ENCODE peak calls at places on chromosomes 2 and 18, in four cellular contexts. B is K562, E is kidney, X is fibroblast of lung. S is an unnamed sample.

GRCh38 chr2:193584522-193584938 is 1389.8 kb upstream of the TMEFF2 start:
- DNase-seq in X (no peak), B (no peak), E (no peak), S (peak)

GRCh38 chr2:58604096-58604495 is 363.0 kb upstream of the FANCL start:
- DNase-seq in E (no peak), B (no peak), X (no peak), S (peak)

GRCh38 chr2:39188958-39189499 is 54.7 kb downstream of the CDKL4 start:
- DNase-seq in B (no peak), E (no peak), X (no peak), S (no peak)

GRCh38 chr2:84654414-84654813 is 138.1 kb downstream of the DNAH6 start:
- DNase-seq in X (no peak), B (no peak), E (no peak), S (no peak)

GRCh38 chr2:64686283-64686956 is 32.7 kb upstream of the SERTAD2 start:
- DNase-seq in E (no peak), X (no peak), B (no peak), S (peak)

GRCh38 chr18:12255626-12256026 is 1.5 kb downstream of the CIDEA start:
- DNase-seq in X (peak), B (no peak), E (no peak), S (peak)

GRCh38 chr2:233165895-233166661 is 85.4 kb upstream of the ATG16L1 start:
- DNase-seq in E (peak), B (peak), X (peak), S (peak)

GRCh38 chr2:97713296-97714083 is at the start of gene ZAP70:
- DNase-seq in B (no peak), X (no peak), E (peak), S (no peak)

GRCh38 chr2:2812117-2812516 is 481.0 kb upstream of the MYT1L start:
- DNase-seq in B (no peak), E (peak), X (no peak), S (no peak)

GRCh38 chr2:170386554-170386953 is 208.6 kb downstream of the MYO3B start:
- DNase-seq in E (no peak), X (no peak), B (no peak), S (peak)

GRCh38 chr2:190357596-190357995 is 14.2 kb downstream of the INPP1 start:
- DNase-seq in X (peak), E (no peak), B (no peak), S (no peak)

GRCh38 chr2:46887028-46887885 is 28.3 kb downstream of the MCFD2 start:
- DNase-seq in B (no peak), X (peak), E (no peak), S (peak)

GRCh38 chr18:62978251-62979049 is 263.1 kb downstream of the PHLPP1 start:
- DNase-seq in X (no peak), E (no peak), B (no peak), S (no peak)

GRCh38 chr18:62979900-62980299 is 264.6 kb downstream of the PHLPP1 start:
- DNase-seq in X (peak), B (no peak), E (no peak), S (no peak)

GRCh38 chr18:62979172-62979571 is 263.8 kb downstream of the PHLPP1 start:
- DNase-seq in X (peak), B (no peak), E (no peak), S (peak)

GRCh38 chr18:62982600-62983251 is 267.4 kb downstream of the PHLPP1 start:
- DNase-seq in E (no peak), B (peak), X (peak), S (peak)

DNA sequence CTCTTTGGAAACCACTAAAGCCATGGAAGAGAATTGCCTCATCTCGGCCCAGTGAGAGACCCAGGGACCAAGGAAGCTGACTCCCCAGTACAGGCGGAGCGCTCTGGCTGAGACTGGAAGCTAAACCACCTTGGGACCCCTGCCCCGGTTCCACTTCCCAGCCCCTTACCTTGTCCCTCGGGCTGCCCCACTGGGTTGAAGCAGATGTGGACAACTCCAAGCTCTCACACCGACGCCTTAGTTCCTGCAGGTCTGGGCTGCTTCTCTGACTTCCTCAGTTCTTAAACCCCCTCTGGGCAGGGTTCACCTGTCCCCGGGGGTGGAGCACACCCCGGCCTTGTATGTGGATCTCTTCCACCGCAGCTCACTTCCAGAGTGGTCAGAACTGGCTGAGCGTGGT is 266.2 kb downstream of the PHLPP1 start:
- DNase-seq in E (no peak), X (no peak), B (no peak), S (no peak)
- H3K27ac ChIP-seq in E (no peak), X (no peak), B (no peak), S (no peak)

DNA sequence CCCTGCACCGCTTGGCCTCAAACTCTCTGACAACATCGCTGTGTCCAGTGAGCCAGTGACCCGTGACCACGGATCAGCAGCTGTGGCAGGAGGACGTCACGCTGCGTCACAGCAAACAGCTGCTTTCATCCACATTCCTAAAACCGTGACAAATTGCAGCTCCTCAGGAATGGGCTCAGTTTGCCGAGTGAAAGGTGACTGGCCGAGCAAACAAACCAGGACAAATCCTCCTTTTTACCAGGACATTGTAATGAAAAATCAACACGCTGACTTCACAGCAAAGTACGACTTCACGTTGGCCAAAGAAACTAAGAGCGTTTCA is 57.6 kb downstream of the PXDN start:
- DNase-seq in X (peak), B (no peak), E (no peak), S (peak)
- H3K9ac ChIP-seq in X (no peak), B (no peak), E (no peak), S (peak)

DNA sequence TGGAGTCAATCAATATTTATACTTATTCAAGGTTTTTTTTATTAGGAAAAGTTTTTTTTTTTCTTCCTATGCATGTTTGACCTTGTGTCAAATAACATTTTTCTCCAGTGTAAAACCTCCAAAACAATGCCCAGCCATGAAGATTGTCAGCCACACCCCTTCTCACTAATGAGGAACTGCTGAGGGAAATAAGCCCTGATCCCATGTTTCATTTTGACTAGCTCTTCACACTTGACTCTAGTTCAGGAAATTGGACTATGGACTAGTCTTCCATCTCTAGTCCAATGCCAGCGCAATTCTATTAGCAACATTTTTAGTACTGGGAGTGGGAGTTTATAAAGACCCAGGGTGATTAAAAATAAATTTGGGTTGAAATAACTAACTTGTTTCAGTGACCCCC is 275.6 kb upstream of the CXCR4 start:
- DNase-seq in X (no peak), B (no peak), E (no peak), S (no peak)
- H3K27ac ChIP-seq in X (no peak), B (no peak), E (no peak), S (no peak)

DNA sequence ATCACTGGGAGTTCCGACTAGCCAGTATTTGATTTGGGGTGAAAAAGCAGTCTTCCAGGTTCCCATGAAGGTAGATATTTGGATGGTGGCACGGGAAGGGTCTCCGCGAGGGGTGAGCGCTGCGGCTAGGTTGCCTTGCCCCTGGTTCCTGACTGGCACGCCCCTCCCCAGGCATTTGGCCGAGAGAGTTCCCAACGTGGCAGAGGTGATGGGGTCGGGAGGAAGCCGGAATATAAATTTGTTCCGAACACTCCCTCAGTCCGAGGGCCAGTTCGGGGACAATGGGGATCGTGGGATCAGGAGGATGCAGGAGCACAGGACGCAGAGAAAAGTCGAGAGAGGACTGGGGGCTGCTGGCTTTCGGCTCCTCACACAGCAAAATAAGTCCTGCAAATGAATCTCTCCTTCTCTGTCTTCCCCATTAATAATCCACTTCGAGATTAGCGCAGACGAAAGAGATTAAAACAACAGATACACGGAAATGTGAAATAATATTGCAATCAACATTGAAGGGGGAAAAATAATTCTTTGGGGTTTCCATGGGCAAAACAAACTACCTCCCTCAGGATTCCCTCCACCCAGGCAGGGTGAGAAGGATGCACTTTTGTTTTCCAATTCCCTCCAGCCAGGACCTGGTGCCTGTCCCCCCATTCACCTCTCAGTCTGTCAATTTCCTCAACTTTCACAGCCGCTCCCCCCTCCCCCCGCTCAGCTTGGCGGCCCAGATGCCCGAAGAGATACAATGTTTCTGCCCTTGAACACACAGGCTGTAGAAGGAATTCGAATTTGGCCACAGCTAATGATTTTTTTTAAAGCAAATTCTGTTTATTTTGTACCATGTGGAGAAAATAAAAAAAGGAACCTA is 3.1 kb upstream of the ZEB2 start:
- DNase-seq in B (peak), E (peak), X (peak), S (no peak)
- H3K9ac ChIP-seq in B (peak), E (peak), X (peak), S (no peak)

GRCh38 chr2:69848186-69848790 is 18.8 kb downstream of the GMCL1 start:
- DNase-seq in X (no peak), E (no peak), B (no peak), S (peak)
- H3K27ac ChIP-seq in X (no peak), E (no peak), B (peak), S (peak)

DNA sequence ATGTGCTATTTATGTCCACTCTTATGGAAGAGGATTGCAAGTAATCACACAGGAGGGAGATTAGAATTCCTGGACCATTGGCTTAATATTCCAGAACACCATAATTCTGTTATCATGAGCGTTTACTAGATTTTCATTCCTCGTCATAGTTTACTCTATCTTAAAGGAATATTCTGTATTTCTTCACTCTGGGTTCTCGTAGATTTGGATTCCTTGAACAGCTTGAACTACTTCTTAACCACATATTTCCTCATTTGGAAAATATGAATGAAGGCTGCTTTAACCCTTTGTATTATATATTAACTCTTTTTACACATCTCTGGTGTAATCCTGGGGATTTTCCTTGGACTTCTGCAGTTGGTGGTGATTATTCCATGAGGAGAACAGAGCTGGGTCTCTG is 46.3 kb upstream of the CCBE1 start:
- DNase-seq in X (peak), E (no peak), B (no peak), S (no peak)
- H3K9ac ChIP-seq in X (no peak), E (no peak), B (no peak), S (peak)

DNA sequence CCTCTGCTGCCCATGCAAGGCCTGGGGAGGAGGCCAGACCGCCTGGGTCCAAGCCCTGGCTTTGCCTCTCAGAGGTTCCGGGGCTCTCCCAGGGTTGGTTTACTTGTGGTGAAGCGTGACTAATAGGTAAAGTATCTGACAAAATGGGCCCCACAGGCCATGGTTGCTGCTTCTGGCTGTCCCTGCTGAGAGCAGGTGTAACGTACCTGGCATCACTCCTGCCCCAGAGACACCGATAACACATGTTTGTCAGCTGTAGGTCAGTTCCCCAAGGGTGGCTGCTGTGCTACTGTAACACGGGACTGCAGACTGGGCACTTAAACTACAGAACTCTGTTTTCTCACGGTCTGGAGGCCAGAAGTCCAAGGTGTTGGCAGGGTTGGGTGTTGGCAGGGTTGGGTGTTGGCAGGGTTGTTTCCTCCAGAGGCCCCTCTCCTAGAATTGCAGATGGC is 34.1 kb downstream of the ODC1 start:
- DNase-seq in E (no peak), X (no peak), B (no peak), S (peak)
- H3K27ac ChIP-seq in E (no peak), X (no peak), B (no peak), S (peak)

DNA sequence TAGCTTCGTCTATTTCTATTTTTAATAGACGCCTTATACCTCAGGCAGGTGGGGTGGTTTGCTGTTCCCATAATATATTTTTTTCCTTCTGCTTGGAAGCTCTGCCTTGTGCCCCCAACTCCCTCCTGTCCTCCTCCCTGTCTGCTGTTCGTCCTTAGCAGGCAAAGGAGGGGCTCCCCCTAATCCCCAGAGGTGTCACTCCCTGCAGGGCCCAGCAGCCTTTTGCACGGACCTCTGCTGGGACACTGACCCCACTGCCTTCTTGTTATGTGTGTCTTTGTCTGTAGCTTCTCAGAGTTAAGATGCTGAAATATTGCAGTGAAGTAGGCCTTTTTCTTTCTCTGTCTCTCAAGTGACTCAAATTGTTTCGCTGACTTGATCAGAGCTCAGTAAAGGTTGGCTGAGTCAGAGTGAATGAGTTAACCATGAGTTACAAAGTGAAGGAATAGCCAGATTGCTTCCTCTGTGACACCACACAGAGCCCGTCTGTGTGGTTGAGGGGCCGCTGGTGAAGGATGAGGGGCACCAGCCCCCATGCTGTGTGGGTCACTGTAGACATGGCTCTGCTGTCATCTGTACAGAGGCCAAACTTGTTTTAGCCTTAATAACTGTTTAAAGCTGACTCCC is 47.7 kb downstream of the PRKCE start:
- DNase-seq in E (no peak), X (peak), B (no peak), S (peak)
- H3K9ac ChIP-seq in E (no peak), X (no peak), B (no peak), S (no peak)

DNA sequence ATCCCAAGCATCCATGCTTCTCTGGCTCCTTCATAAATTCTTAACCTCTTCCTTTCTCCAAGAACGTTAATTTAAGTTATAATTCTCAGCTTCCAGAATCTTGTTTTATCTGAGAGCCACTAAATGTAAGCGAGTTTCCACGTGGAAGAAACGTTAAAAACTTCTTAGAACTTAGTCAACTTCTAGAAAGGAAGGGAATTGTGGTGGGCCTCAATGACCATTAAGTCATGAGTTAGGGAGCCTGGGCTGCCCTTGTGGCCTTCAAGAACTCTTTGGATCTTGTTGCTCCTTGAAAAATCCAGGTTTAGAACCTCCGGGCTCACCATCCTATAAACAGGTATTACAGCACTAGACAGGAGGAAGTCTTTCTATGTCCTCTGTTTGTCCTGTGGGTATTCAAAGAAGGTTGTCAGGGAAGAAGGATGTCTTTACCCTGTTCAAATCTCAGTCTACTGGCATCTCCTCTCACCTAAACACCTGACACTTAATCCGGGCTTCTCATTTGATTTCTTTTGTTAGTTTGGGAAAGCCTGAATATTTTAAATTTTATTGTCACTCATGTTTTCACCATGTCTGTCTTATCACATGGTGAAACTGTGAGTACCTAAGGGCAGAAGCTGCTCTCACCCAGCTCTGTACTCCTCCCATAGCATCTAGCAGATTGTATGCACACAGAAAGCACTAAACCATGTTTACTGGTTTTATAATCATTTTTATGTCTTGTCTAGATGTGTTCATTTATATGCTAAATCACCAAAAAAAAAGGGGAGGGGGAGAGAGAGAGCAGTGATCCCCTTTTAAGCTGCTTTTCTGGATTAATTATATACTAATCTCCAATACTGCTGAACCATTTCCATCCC is 6.3 kb downstream of the RND3 start:
- DNase-seq in E (no peak), B (no peak), X (no peak), S (peak)
- H3K27ac ChIP-seq in E (no peak), B (no peak), X (peak), S (peak)

S was measured in PC-3.